ENCODE peak calls at places on chromosomes 5 and 9, in eight cellular contexts. O is epithelial cell of esophagus, M is WTC11, L is left ventricle myocardium superior, I is NCI-H1092 treated with DMSO at 0.1 percent for 48 hours, Y is ACHN, J is caudate nucleus, D is C1 segment of cervical spinal cord. W is an unnamed sample.

GRCh38 chr9:135479469-135480052 is at the start of gene PPP1R26:
- DNase-seq in M (no peak), J (no peak), O (no peak), D (no peak), I (no peak), Y (peak), L (peak), W (no peak)

GRCh38 chr9:110156902-110157301 is 51.1 kb downstream of the C9orf152 start:
- DNase-seq in M (no peak), D (no peak), I (no peak), J (no peak), L (no peak), O (no peak), Y (no peak), W (no peak)

GRCh38 chr9:79395691-79396558 is 175.8 kb upstream of the TLE4 start:
- DNase-seq in O (no peak), M (no peak), Y (no peak), I (no peak), L (no peak), D (no peak), J (no peak), W (no peak)

GRCh38 chr5:139294372-139295165 is 1.0 kb downstream of the MATR3 start:
- DNase-seq in J (peak), M (peak), D (peak), L (peak), Y (peak), I (peak), O (peak), W (peak)

GRCh38 chr5:159553792-159554191 is 223.5 kb upstream of the IL12B start:
- DNase-seq in I (no peak), L (no peak), D (no peak), J (no peak), M (no peak), Y (no peak), O (no peak), W (no peak)

GRCh38 chr5:111628901-111629300 is 116.6 kb upstream of the STARD4 start:
- DNase-seq in O (no peak), M (no peak), J (no peak), D (no peak), I (no peak), Y (no peak), L (no peak), W (no peak)

GRCh38 chr5:58775699-58776098 is 192.8 kb downstream of the RAB3C start:
- DNase-seq in M (no peak), O (no peak), D (no peak), I (no peak), J (no peak), Y (no peak), L (no peak), W (no peak)

GRCh38 chr5:28249771-28250415 is 1211.5 kb upstream of the CDH9 start:
- DNase-seq in O (peak), L (no peak), D (no peak), I (no peak), Y (no peak), M (no peak), J (no peak), W (no peak)

GRCh38 chr9:133054966-133055365 is 6.8 kb upstream of the CEL start:
- DNase-seq in L (peak), J (no peak), M (no peak), Y (no peak), I (no peak), D (no peak), O (no peak), W (no peak)

GRCh38 chr5:142420521-142420920 is 95.7 kb upstream of the SPRY4 start:
- DNase-seq in I (no peak), O (no peak), L (no peak), J (no peak), Y (no peak), M (no peak), D (no peak), W (no peak)

GRCh38 chr5:15693036-15693728 is 193.2 kb downstream of the FBXL7 start:
- DNase-seq in O (no peak), M (no peak), D (no peak), L (no peak), J (no peak), Y (no peak), I (no peak), W (no peak)

GRCh38 chr5:149206524-149207141 is 65.0 kb upstream of the AFAP1L1 start:
- DNase-seq in J (no peak), M (no peak), Y (no peak), O (peak), I (no peak), D (no peak), L (peak), W (no peak)

GRCh38 chr9:109887079-109887478 is 107.1 kb downstream of the PALM2AKAP2 start:
- DNase-seq in O (peak), D (no peak), M (no peak), J (no peak), I (no peak), L (no peak), Y (no peak), W (no peak)

GRCh38 chr5:142204219-142204618 is 95.6 kb downstream of the NDFIP1 start:
- DNase-seq in J (no peak), O (no peak), Y (no peak), D (no peak), L (no peak), I (no peak), M (no peak), W (no peak)

GRCh38 chr5:122501087-122501435 is 189.0 kb downstream of the SNCAIP start:
- DNase-seq in Y (no peak), I (no peak), D (no peak), O (no peak), J (no peak), M (no peak), L (no peak), W (no peak)

GRCh38 chr5:140011297-140011802 is 31.7 kb downstream of the NRG2 start:
- DNase-seq in M (no peak), D (no peak), O (peak), L (peak), Y (no peak), I (no peak), J (no peak), W (no peak)

GRCh38 chr5:113118765-113119164 is 142.2 kb downstream of the DCP2 start:
- DNase-seq in Y (no peak), O (no peak), M (no peak), L (peak), D (no peak), J (no peak), I (peak), W (no peak)

GRCh38 chr9:127430415-127430814 is 6.2 kb downstream of the ZNF79 start:
- DNase-seq in L (no peak), Y (no peak), O (no peak), D (no peak), J (no peak), I (no peak), M (no peak), W (no peak)

GRCh38 chr9:5186416-5187169 is 1.2 kb upstream of the INSL6 start:
- DNase-seq in Y (peak), D (no peak), I (peak), O (peak), L (no peak), M (peak), J (no peak), W (no peak)

GRCh38 chr9:136045595-136046554 is 49.2 kb downstream of the NACC2 start:
- DNase-seq in O (no peak), D (no peak), Y (no peak), L (peak), I (no peak), M (no peak), J (no peak), W (no peak)

GRCh38 chr9:93187047-93187446 is 3.1 kb downstream of the WNK2 start:
- DNase-seq in Y (no peak), I (no peak), J (no peak), M (no peak), O (no peak), L (peak), D (no peak), W (no peak)

GRCh38 chr5:153974131-153974812 is 64.4 kb downstream of the FAM114A2 start:
- DNase-seq in I (peak), Y (peak), O (peak), D (peak), J (no peak), L (no peak), M (peak), W (no peak)

GRCh38 chr9:23581936-23582335 is 244.1 kb downstream of the ELAVL2 start:
- DNase-seq in I (no peak), O (peak), L (no peak), M (no peak), D (no peak), Y (no peak), J (no peak), W (no peak)

GRCh38 chr5:170248635-170249227 is 15.9 kb downstream of the C5orf58 start:
- DNase-seq in I (no peak), J (no peak), M (no peak), D (no peak), Y (no peak), L (no peak), O (peak), W (no peak)

GRCh38 chr9:93124793-93125192 is 9.3 kb downstream of the NINJ1 start:
- DNase-seq in L (no peak), Y (no peak), D (no peak), I (no peak), M (peak), O (no peak), J (no peak), W (no peak)

GRCh38 chr9:132008184-132008781 is 71.4 kb downstream of the MED27 start:
- DNase-seq in D (no peak), J (no peak), I (no peak), O (peak), M (no peak), L (no peak), Y (peak), W (no peak)

GRCh38 chr5:149358294-149358651 is 427 bp downstream of the PCYOX1L start:
- DNase-seq in J (peak), D (no peak), O (peak), M (no peak), L (peak), Y (no peak), I (peak), W (no peak)

GRCh38 chr5:150065886-150066285 is 20.5 kb downstream of the CSF1R start:
- DNase-seq in Y (no peak), I (no peak), M (no peak), J (no peak), O (no peak), L (no peak), D (no peak), W (no peak)

GRCh38 chr9:653421-653820 is 188.1 kb upstream of the DMRT1 start:
- DNase-seq in M (no peak), J (no peak), L (no peak), I (no peak), Y (no peak), O (no peak), D (no peak), W (no peak)

W was measured in hypothalamus.